ENCODE peak calls at places on chromosomes 11 and 22, in seven cellular contexts. P is HL-60, V is HCT116, S is GM12891, R is transverse colon, A is spleen, W is Panc1. J is an unnamed sample.
A peak's percentile ranks its signal among the peaks of the same experiment; 100 is the strongest.

GRCh38 chr11:27558401-27558800 is 51.8 kb upstream of the LIN7C start:
- DNase-seq in P (no peak), V (no peak), S (no peak), R (no peak), A (no peak), W (no peak), J (no peak)

GRCh38 chr11:69144719-69145365 is 10.9 kb upstream of the SMIM38 start:
- DNase-seq in P (no peak), V (no peak), S (no peak), R (no peak), A (no peak), W (no peak), J (no peak)

GRCh38 chr11:71444811-71445210 is 3.4 kb downstream of the DHCR7 start:
- DNase-seq in P (no peak), V (no peak), S (no peak), R (no peak), A (no peak), W (no peak), J (no peak)

GRCh38 chr11:71300187-71300586 is 47.8 kb upstream of the SHANK2 start:
- DNase-seq in P (no peak), V (no peak), S (no peak), R (no peak), A (no peak), W (no peak), J (no peak)

GRCh38 chr11:8168485-8169257 is at the start of gene RIC3:
- DNase-seq in P (no peak), V (no peak), S (peak; percentile 45), R (peak; percentile 30), A (peak; percentile 87), W (no peak), J (peak; percentile 79)

GRCh38 chr11:105367129-105367528 is 227.6 kb upstream of the CARD18 start:
- DNase-seq in P (no peak), V (no peak), S (no peak), R (no peak), A (no peak), W (no peak), J (no peak)

GRCh38 chr11:69393865-69394233 is 87.6 kb upstream of the LINC01488 start:
- DNase-seq in P (no peak), V (no peak), S (no peak), R (no peak), A (peak; percentile 64), W (no peak), J (no peak)

GRCh38 chr11:120835601-120836228 is 188.2 kb upstream of the TBCEL start:
- DNase-seq in P (no peak), V (no peak), S (peak; percentile 61), R (no peak), A (no peak), W (no peak), J (no peak)

GRCh38 chr11:101436511-101437142 is 147.2 kb downstream of the TRPC6 start:
- DNase-seq in P (peak; percentile 6), V (peak; percentile 46), S (no peak), R (peak; percentile 34), A (no peak), W (peak; percentile 38), J (peak; percentile 91)

GRCh38 chr22:38864361-38865191 is 7.4 kb downstream of the CBX6 start:
- DNase-seq in P (no peak), V (no peak), S (no peak), R (peak; percentile 38), A (peak; percentile 81), W (no peak), J (peak; percentile 67)

GRCh38 chr11:35641206-35641885 is 21.2 kb upstream of the TRIM44 start:
- DNase-seq in P (no peak), V (no peak), S (no peak), R (no peak), A (no peak), W (no peak), J (no peak)

GRCh38 chr11:69667619-69668604 is 7.2 kb downstream of the LTO1 start:
- DNase-seq in P (no peak), V (no peak), S (no peak), R (no peak), A (peak; percentile 66), W (no peak), J (no peak)

GRCh38 chr11:10916674-10917073 is 58.8 kb upstream of the ZBED5 start:
- DNase-seq in P (no peak), V (no peak), S (no peak), R (no peak), A (no peak), W (no peak), J (no peak)

GRCh38 chr22:38706101-38706884 is 549 bp downstream of the GTPBP1 start:
- DNase-seq in P (peak; percentile 19), V (no peak), S (no peak), R (peak; percentile 61), A (no peak), W (no peak), J (peak; percentile 38)

GRCh38 chr11:43687120-43687791 is 6.7 kb downstream of the HSD17B12 start:
- DNase-seq in P (no peak), V (no peak), S (no peak), R (no peak), A (no peak), W (no peak), J (peak; percentile 47)

GRCh38 chr11:37450613-37451012 is 852.6 kb upstream of the RAG2 start:
- DNase-seq in P (peak; percentile 59), V (no peak), S (no peak), R (no peak), A (no peak), W (no peak), J (no peak)

GRCh38 chr11:76628408-76628947 is 42.1 kb downstream of the LRRC32 start:
- DNase-seq in P (no peak), V (no peak), S (no peak), R (no peak), A (no peak), W (no peak), J (no peak)

GRCh38 chr22:47597041-47597440 is 834.6 kb downstream of the TBC1D22A start:
- DNase-seq in P (no peak), V (no peak), S (no peak), R (no peak), A (no peak), W (no peak), J (no peak)

GRCh38 chr11:113162590-113162961 is 151.8 kb upstream of the TTC12 start:
- DNase-seq in P (no peak), V (no peak), S (no peak), R (no peak), A (no peak), W (no peak), J (no peak)

GRCh38 chr11:132131051-132131450 is 760.6 kb downstream of the NTM start:
- DNase-seq in P (no peak), V (no peak), S (no peak), R (no peak), A (no peak), W (no peak), J (no peak)

GRCh38 chr22:23147632-23148387 is 2.5 kb downstream of the RAB36 start:
- DNase-seq in P (no peak), V (no peak), S (no peak), R (no peak), A (no peak), W (no peak), J (no peak)

GRCh38 chr22:50578776-50579310 is 616 bp upstream of the CPT1B start:
- DNase-seq in P (no peak), V (no peak), S (no peak), R (no peak), A (no peak), W (no peak), J (no peak)

GRCh38 chr11:13487661-13488030 is 8.2 kb downstream of the PTH start:
- DNase-seq in P (peak; percentile 50), V (peak; percentile 8), S (no peak), R (no peak), A (no peak), W (no peak), J (peak; percentile 75)

DNA sequence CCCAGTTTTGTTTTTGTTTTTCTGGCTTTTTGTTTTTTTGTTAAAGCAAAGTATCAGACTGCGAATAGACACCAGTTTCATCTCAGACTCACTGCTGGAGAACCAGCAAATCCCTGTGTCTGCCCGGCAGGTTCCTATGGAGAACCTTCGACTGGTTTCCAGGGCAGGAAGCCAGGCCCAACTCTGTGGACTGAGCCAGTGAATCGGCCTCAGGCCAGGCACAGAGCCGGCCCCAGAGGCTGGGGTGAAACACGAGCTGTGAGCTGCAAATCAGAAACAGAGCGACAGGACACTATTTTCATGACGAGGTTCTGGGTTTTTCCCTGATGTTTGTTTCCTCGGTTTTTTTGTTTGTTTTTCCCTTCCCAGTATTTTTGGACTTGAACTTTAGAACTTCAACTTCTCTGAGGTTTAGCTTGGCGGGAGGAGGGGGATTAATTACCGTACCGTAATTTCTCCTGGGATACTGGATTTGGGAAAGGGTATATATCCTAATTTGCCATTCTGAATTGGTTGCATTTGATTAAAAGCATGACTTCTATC is 15.9 kb upstream of the B4GALNT4 start:
- DNase-seq in P (no peak), V (no peak), S (no peak), R (peak; percentile 73), A (peak; percentile 83), W (no peak), J (peak; percentile 58)
- TF ChIP-seq POLR2AphosphoS5 in P (no peak), V (no peak), S (no peak), R (peak; percentile 42), A (peak; percentile 75), W (no peak), J (no peak)

GRCh38 chr22:46088541-46089311 is 61.6 kb upstream of the PPARA start:
- DNase-seq in P (no peak), V (no peak), S (no peak), R (no peak), A (peak; percentile 82), W (no peak), J (no peak)
- TF ChIP-seq POLR2AphosphoS5 in P (no peak), V (no peak), S (no peak), R (peak; percentile 33), A (peak; percentile 76), W (no peak), J (no peak)

GRCh38 chr11:75432911-75433321 is at the start of gene KLHL35:
- DNase-seq in P (no peak), V (no peak), S (no peak), R (no peak), A (peak; percentile 45), W (no peak), J (no peak)
- TF ChIP-seq POLR2AphosphoS5 in P (no peak), V (no peak), S (no peak), R (no peak), A (no peak), W (no peak), J (no peak)

GRCh38 chr22:30309981-30310672 is 16.6 kb downstream of the TBC1D10A start:
- DNase-seq in P (peak; percentile 91), V (no peak), S (no peak), R (peak; percentile 74), A (no peak), W (no peak), J (no peak)
- TF ChIP-seq POLR2AphosphoS5 in P (peak; percentile 45), V (no peak), S (no peak), R (peak; percentile 83), A (no peak), W (no peak), J (no peak)

J was measured in GM23338.